ENCODE peak calls at places on chromosome 15, in five cellular contexts. C, Y, V, F and Q are unnamed samples.

GRCh38 chr15:51842852-51843737 is 13.6 kb downstream of the TMOD3 start:
- DNase-seq in V (no peak), C (peak), Y (no peak), F (peak), Q (no peak)

GRCh38 chr15:52528465-52529288 is at the start of gene MYO5A:
- DNase-seq in F (peak), C (peak), V (peak), Y (peak), Q (no peak)

GRCh38 chr15:97960364-97961066 is at the start of gene ARRDC4:
- DNase-seq in C (peak), V (peak), Y (peak), F (peak), Q (peak)

GRCh38 chr15:98649621-98649995 is 1.3 kb downstream of the IGF1R start:
- DNase-seq in F (peak), V (peak), C (no peak), Y (peak), Q (no peak)

GRCh38 chr15:75335705-75336355 is at the start of gene COMMD4:
- DNase-seq in Y (peak), V (peak), C (peak), F (peak), Q (peak)

GRCh38 chr15:75776075-75776443 is 63.4 kb upstream of the CSPG4 start:
- DNase-seq in F (no peak), V (no peak), C (peak), Y (no peak), Q (peak)

GRCh38 chr15:94131875-94132274 is 99.5 kb upstream of the MCTP2 start:
- DNase-seq in V (no peak), C (no peak), Y (no peak), F (no peak), Q (no peak)

GRCh38 chr15:58924326-58924725 is 9.2 kb downstream of the SLTM start:
- DNase-seq in C (no peak), Y (no peak), F (no peak), V (no peak), Q (no peak)

GRCh38 chr15:38354321-38354929 is 99.5 kb upstream of the FAM98B start:
- DNase-seq in V (peak), F (peak), Y (peak), C (peak), Q (no peak)

GRCh38 chr15:29935296-29936020 is 113.2 kb upstream of the TJP1 start:
- DNase-seq in V (no peak), C (no peak), F (no peak), Y (no peak), Q (no peak)

GRCh38 chr15:79115461-79115860 is 24.9 kb upstream of the RASGRF1 start:
- DNase-seq in Y (no peak), V (no peak), F (no peak), C (no peak), Q (no peak)

GRCh38 chr15:74748322-74748946 is at the start of gene CYP1A2:
- DNase-seq in F (no peak), Y (no peak), C (no peak), V (no peak), Q (no peak)

GRCh38 chr15:32641517-32642059 is at the start of gene SCG5:
- DNase-seq in V (no peak), Y (peak), F (no peak), C (no peak), Q (no peak)

GRCh38 chr15:98801234-98801561 is 152.9 kb downstream of the IGF1R start:
- DNase-seq in Y (peak), C (no peak), V (peak), F (no peak), Q (no peak)

GRCh38 chr15:84818221-84819131 is 1.3 kb downstream of the ALPK3 start:
- DNase-seq in V (peak), Y (peak), F (peak), C (peak), Q (no peak)

GRCh38 chr15:92662797-92663196 is 7.2 kb upstream of the FAM174B start:
- DNase-seq in C (no peak), Y (no peak), V (no peak), F (no peak), Q (no peak)

GRCh38 chr15:94229591-94230365 is 1.6 kb upstream of the MCTP2 start:
- DNase-seq in C (peak), Y (no peak), F (peak), V (peak), Q (no peak)

GRCh38 chr15:59260090-59260489 is 53.4 kb downstream of the LDHAL6B start:
- DNase-seq in F (no peak), V (no peak), Y (peak), C (no peak), Q (no peak)

GRCh38 chr15:100461049-100461448 is 67.7 kb downstream of the CERS3 start:
- DNase-seq in V (no peak), Y (no peak), F (peak), C (no peak), Q (no peak)

GRCh38 chr15:90471769-90472168 is 58.0 kb upstream of the CRTC3 start:
- DNase-seq in V (no peak), C (no peak), Y (no peak), F (no peak), Q (no peak)

GRCh38 chr15:69341356-69341755 is 42.6 kb downstream of the PAQR5 start:
- DNase-seq in F (no peak), V (no peak), C (no peak), Y (no peak), Q (no peak)

GRCh38 chr15:90680371-90680935 is 36.7 kb upstream of the BLM start:
- DNase-seq in F (no peak), C (peak), Y (no peak), V (no peak), Q (peak)

GRCh38 chr15:57319919-57320542 is 56.3 kb upstream of the CGNL1 start:
- DNase-seq in C (no peak), V (no peak), Y (no peak), F (no peak), Q (no peak)

GRCh38 chr15:31098953-31099740 is 2.4 kb downstream of the TRPM1 start:
- DNase-seq in C (peak), F (no peak), Y (no peak), V (no peak), Q (no peak)

GRCh38 chr15:69493406-69493805 is 40.8 kb downstream of the RPLP1 start:
- DNase-seq in Y (no peak), V (no peak), C (no peak), F (no peak), Q (no peak)

GRCh38 chr15:39657714-39658113 is 76.8 kb downstream of the THBS1 start:
- DNase-seq in C (no peak), Y (no peak), V (no peak), F (no peak), Q (no peak)

GRCh38 chr15:49423906-49424520 is 971 bp downstream of the FGF7 start:
- DNase-seq in F (no peak), Y (no peak), V (no peak), C (no peak), Q (no peak)